ENCODE peak calls at places on chromosomes 13 and 19, in seven cellular contexts. V is fibroblast of the conjunctiva, O is GM04503, I is astrocyte of the hippocampus, D is dermis blood vessel endothelial cell, S is thoracic aorta, Y is psoas muscle. K is an unnamed sample.

GRCh38 chr19:18663940-18664530 is 19.4 kb upstream of the CRTC1 start:
- DNase-seq in S (no peak), Y (no peak), O (no peak), I (no peak), V (no peak), D (no peak), K (no peak)

GRCh38 chr13:30421093-30422055 is 919 bp upstream of the UBE2L5 start:
- DNase-seq in V (peak), S (peak), I (peak), D (peak), O (peak), Y (peak), K (peak)

GRCh38 chr19:54461201-54462071 is 2.1 kb downstream of the LENG9 start:
- DNase-seq in Y (peak), V (no peak), I (no peak), D (no peak), S (no peak), O (no peak), K (no peak)

GRCh38 chr19:37989855-37990254 is 82.8 kb downstream of the SIPA1L3 start:
- DNase-seq in O (no peak), D (no peak), Y (no peak), I (no peak), V (no peak), S (no peak), K (no peak)

GRCh38 chr19:50925734-50926133 is 14.5 kb upstream of the KLK4 start:
- DNase-seq in O (no peak), Y (no peak), I (no peak), S (no peak), V (no peak), D (no peak), K (no peak)

GRCh38 chr19:2227415-2228156 is 8.5 kb downstream of the PLEKHJ1 start:
- DNase-seq in I (no peak), S (no peak), V (no peak), O (no peak), D (no peak), Y (no peak), K (no peak)

GRCh38 chr13:19862511-19863313 is 737 bp downstream of the ZMYM5 start:
- DNase-seq in I (peak), O (peak), D (peak), S (no peak), V (no peak), Y (peak), K (peak)

GRCh38 chr19:50693064-50693975 is 26.3 kb downstream of the SHANK1 start:
- DNase-seq in Y (peak), I (no peak), D (no peak), V (no peak), O (no peak), S (no peak), K (no peak)

GRCh38 chr19:6276447-6276846 is 3.3 kb downstream of the MLLT1 start:
- DNase-seq in I (peak), Y (peak), S (peak), D (peak), V (peak), O (peak), K (peak)

GRCh38 chr13:26784704-26785639 is 24.4 kb upstream of the GPR12 start:
- DNase-seq in S (no peak), O (no peak), V (no peak), I (no peak), Y (no peak), D (no peak), K (no peak)

GRCh38 chr19:43078311-43078710 is 4.2 kb downstream of the PSG2 start:
- DNase-seq in I (peak), D (peak), V (peak), O (peak), Y (no peak), S (no peak), K (no peak)

GRCh38 chr19:40718774-40719391 is 2.0 kb downstream of the ITPKC start:
- DNase-seq in V (peak), I (peak), Y (peak), S (no peak), O (no peak), D (peak), K (peak)

GRCh38 chr13:45200701-45201230 is at the start of gene KCTD4:
- DNase-seq in V (no peak), S (no peak), I (peak), D (peak), Y (no peak), O (no peak), K (no peak)

GRCh38 chr13:41216160-41216559 is 21.8 kb upstream of the KBTBD7 start:
- DNase-seq in V (peak), D (peak), I (no peak), S (no peak), Y (no peak), O (no peak), K (no peak)

GRCh38 chr13:97386832-97387486 is 47.0 kb upstream of the RAP2A start:
- DNase-seq in V (no peak), Y (no peak), O (no peak), I (no peak), S (no peak), D (no peak), K (no peak)

GRCh38 chr13:64248371-64249065 is 2832.9 kb upstream of the PCDH20 start:
- DNase-seq in V (no peak), Y (no peak), O (no peak), D (no peak), S (no peak), I (peak), K (no peak)

GRCh38 chr13:110758195-110758594 is 44.7 kb downstream of the ING1 start:
- DNase-seq in D (peak), V (no peak), Y (no peak), I (peak), O (peak), S (no peak), K (no peak)

GRCh38 chr13:31824705-31825512 is 85.6 kb downstream of the RXFP2 start:
- DNase-seq in S (no peak), D (no peak), V (peak), O (peak), I (peak), Y (no peak), K (no peak)

GRCh38 chr19:39937094-39937493 is 2.7 kb upstream of the FCGBP start:
- DNase-seq in I (no peak), S (no peak), O (no peak), D (no peak), Y (no peak), V (no peak), K (no peak)

GRCh38 chr13:23623394-23623793 is 53.2 kb downstream of the TNFRSF19 start:
- DNase-seq in Y (no peak), V (no peak), O (no peak), S (no peak), D (no peak), I (no peak), K (no peak)

GRCh38 chr19:50215820-50216219 is 12.4 kb downstream of the MYH14 start:
- DNase-seq in V (no peak), I (no peak), O (no peak), D (no peak), Y (no peak), S (no peak), K (no peak)

GRCh38 chr19:38250821-38251563 is 5.2 kb downstream of the PPP1R14A start:
- DNase-seq in D (peak), O (no peak), Y (peak), S (peak), I (peak), V (no peak), K (peak)

GRCh38 chr13:50693755-50694154 is 149.7 kb downstream of the DLEU7 start:
- DNase-seq in D (no peak), V (no peak), I (peak), O (no peak), Y (no peak), S (no peak), K (no peak)

GRCh38 chr13:112894673-112895481 is 74.1 kb upstream of the MCF2L start:
- DNase-seq in Y (peak), S (no peak), O (no peak), I (no peak), V (no peak), D (no peak), K (no peak)

GRCh38 chr19:29545866-29546582 is 20.2 kb downstream of the VSTM2B start:
- DNase-seq in D (no peak), S (no peak), V (no peak), O (no peak), I (no peak), Y (no peak), K (no peak)

GRCh38 chr13:95553614-95554385 is 1.3 kb downstream of the CLDN10 start:
- DNase-seq in V (no peak), I (no peak), O (no peak), S (no peak), D (peak), Y (no peak), K (no peak)

GRCh38 chr19:18478545-18479311 is 40.8 kb upstream of the ISYNA1 start:
- DNase-seq in S (peak), Y (peak), I (no peak), D (peak), O (peak), V (peak), K (peak)

GRCh38 chr13:98984118-98984517 is 6.3 kb upstream of the DOCK9 start:
- DNase-seq in V (no peak), O (no peak), Y (no peak), D (no peak), I (no peak), S (no peak), K (no peak)

K was measured in gastrocnemius medialis.